ENCODE peak calls at places on chromosomes 1 and 21, in four cellular contexts. F, Y, N and S are unnamed samples.

GRCh38 chr1:156852414-156852874 is 6.5 kb downstream of the INSRR start:
- DNase-seq in N (no peak), F (peak), Y (no peak), S (peak)

GRCh38 chr1:67524143-67525052 is 94.2 kb upstream of the SERBP1 start:
- DNase-seq in Y (no peak), N (peak), F (peak), S (no peak)

GRCh38 chr1:45721207-45721606 is 29.2 kb downstream of the IPP start:
- DNase-seq in N (no peak), F (no peak), Y (no peak), S (no peak)

GRCh38 chr1:205484985-205485967 is 19.2 kb upstream of the CDK18 start:
- DNase-seq in F (peak), N (peak), Y (peak), S (peak)

GRCh38 chr1:155071701-155072100 is 6.9 kb upstream of the EFNA3 start:
- DNase-seq in Y (no peak), F (no peak), N (no peak), S (peak)

GRCh38 chr1:214076341-214077035 is 88.7 kb downstream of the PROX1 start:
- DNase-seq in F (no peak), Y (no peak), N (no peak), S (no peak)

GRCh38 chr21:14956826-14957225 is 108.0 kb downstream of the NRIP1 start:
- DNase-seq in N (no peak), F (no peak), Y (no peak), S (no peak)

GRCh38 chr1:66349277-66349676 is 184.7 kb upstream of the SGIP1 start:
- DNase-seq in Y (no peak), N (no peak), F (no peak), S (no peak)

GRCh38 chr1:22450421-22451021 is 1.1 kb upstream of the ZBTB40 start:
- DNase-seq in Y (no peak), N (no peak), F (peak), S (peak)

GRCh38 chr21:35882791-35883240 is 177.5 kb downstream of the SETD4 start:
- DNase-seq in Y (no peak), N (peak), F (no peak), S (no peak)

GRCh38 chr1:202058001-202058908 is 47.9 kb downstream of the ELF3 start:
- DNase-seq in N (peak), F (no peak), Y (no peak), S (no peak)

GRCh38 chr1:235632538-235633219 is 16.9 kb downstream of the GNG4 start:
- DNase-seq in F (no peak), Y (no peak), N (peak), S (no peak)

GRCh38 chr1:162069334-162070093 is at the start of gene NOS1AP:
- DNase-seq in N (peak), Y (peak), F (peak), S (peak)

GRCh38 chr1:239617259-239617658 is 230.9 kb downstream of the CHRM3 start:
- DNase-seq in N (no peak), Y (no peak), F (no peak), S (no peak)

GRCh38 chr1:30063621-30064280 is 659.6 kb downstream of the MATN1 start:
- DNase-seq in F (no peak), Y (no peak), N (no peak), S (no peak)

GRCh38 chr1:100868364-100868995 is 26.2 kb downstream of the EXTL2 start:
- DNase-seq in F (no peak), N (no peak), Y (no peak), S (peak)

GRCh38 chr1:118963456-118964430 is 24.4 kb downstream of the TBX15 start:
- DNase-seq in Y (no peak), N (peak), F (no peak), S (no peak)

GRCh38 chr1:70486676-70487470 is 75.8 kb downstream of the CTH start:
- DNase-seq in N (peak), F (no peak), Y (no peak), S (no peak)

GRCh38 chr1:172745014-172745413 is 86.1 kb downstream of the FASLG start:
- DNase-seq in Y (peak), N (peak), F (peak), S (peak)

GRCh38 chr1:24745711-24746582 is 700 bp downstream of the CLIC4 start:
- DNase-seq in F (peak), Y (peak), N (peak), S (peak)

GRCh38 chr1:94109478-94109877 is 11.5 kb downstream of the ABCA4 start:
- DNase-seq in Y (no peak), N (no peak), F (no peak), S (no peak)

GRCh38 chr1:230264342-230264741 is 161.8 kb downstream of the PGBD5 start:
- DNase-seq in F (no peak), N (no peak), Y (no peak), S (no peak)

GRCh38 chr1:234556245-234556943 is 53.6 kb downstream of the IRF2BP2 start:
- DNase-seq in F (no peak), Y (no peak), N (no peak), S (no peak)

GRCh38 chr1:176111835-176112234 is 95.3 kb downstream of the COP1 start:
- DNase-seq in Y (no peak), N (peak), F (no peak), S (no peak)

GRCh38 chr1:31752952-31753351 is 11.2 kb downstream of the ADGRB2 start:
- DNase-seq in Y (no peak), N (no peak), F (no peak), S (no peak)

GRCh38 chr1:50266509-50266908 is 156.7 kb downstream of the DMRTA2 start:
- DNase-seq in F (no peak), N (no peak), Y (no peak), S (no peak)

GRCh38 chr21:41141031-41141457 is 26.9 kb upstream of the BACE2 start:
- DNase-seq in F (no peak), N (peak), Y (no peak), S (no peak)

GRCh38 chr1:61300899-61301298 is 218.5 kb downstream of the NFIA start:
- DNase-seq in F (no peak), Y (no peak), N (no peak), S (no peak)

GRCh38 chr1:168585191-168585590 is 8.8 kb downstream of the XCL1 start:
- DNase-seq in Y (no peak), F (no peak), N (peak), S (no peak)

GRCh38 chr1:5559078-5559477 is 433.1 kb downstream of the NPHP4 start:
- DNase-seq in Y (no peak), F (no peak), N (no peak), S (no peak)

GRCh38 chr1:118978914-118979701 is 9.0 kb downstream of the TBX15 start:
- DNase-seq in Y (no peak), N (no peak), F (no peak), S (no peak)